ENCODE peak calls at places on chromosomes 11 and 22, in six cellular contexts. N, B, V, G, R and F are unnamed samples.

GRCh38 chr11:134913391-134913790 is 501.3 kb upstream of the B3GAT1 start:
- DNase-seq in V (no peak), R (no peak), B (no peak), G (no peak), N (no peak), F (no peak)

GRCh38 chr11:109772846-109773400 is 320.3 kb upstream of the ZC3H12C start:
- DNase-seq in R (no peak), V (no peak), B (no peak), G (no peak), N (no peak), F (no peak)

GRCh38 chr11:44578279-44578678 is 12.8 kb downstream of the CD82 start:
- DNase-seq in R (no peak), V (no peak), B (no peak), N (no peak), G (no peak), F (no peak)

GRCh38 chr11:114447892-114448291 is 8.6 kb downstream of the REXO2 start:
- DNase-seq in N (no peak), B (no peak), V (no peak), R (no peak), G (no peak), F (peak)

GRCh38 chr11:35237860-35238715 is 99.1 kb downstream of the CD44 start:
- DNase-seq in B (peak), R (no peak), G (peak), V (peak), N (no peak), F (peak)

GRCh38 chr11:13311570-13311969 is 34.0 kb downstream of the BMAL1 start:
- DNase-seq in G (no peak), R (no peak), B (no peak), V (no peak), N (no peak), F (no peak)

GRCh38 chr22:41411021-41411851 is 29.5 kb downstream of the TEF start:
- DNase-seq in B (no peak), G (no peak), R (no peak), V (no peak), N (no peak), F (no peak)

GRCh38 chr11:73283316-73284035 is 11.3 kb downstream of the P2RY6 start:
- DNase-seq in G (no peak), N (no peak), R (no peak), V (no peak), B (no peak), F (no peak)

GRCh38 chr11:93081694-93082093 is 112.2 kb downstream of the MTNR1B start:
- DNase-seq in R (no peak), B (no peak), V (no peak), N (no peak), G (no peak), F (no peak)

GRCh38 chr11:62922189-62922589 is 1.0 kb upstream of the CHRM1 start:
- DNase-seq in B (no peak), N (no peak), V (no peak), R (no peak), G (no peak), F (no peak)

GRCh38 chr11:103222801-103223200 is 113.6 kb downstream of the DYNC2H1 start:
- DNase-seq in B (no peak), G (no peak), N (no peak), R (no peak), V (no peak), F (no peak)

GRCh38 chr11:74541466-74541865 is 47.9 kb upstream of the LIPT2 start:
- DNase-seq in G (no peak), R (no peak), B (no peak), V (no peak), N (no peak), F (no peak)

GRCh38 chr22:20956258-20957117 is 10.6 kb upstream of the AIFM3 start:
- DNase-seq in V (no peak), B (no peak), N (no peak), G (no peak), R (no peak), F (no peak)

GRCh38 chr22:35986085-35986484 is 42.5 kb downstream of the RBFOX2 start:
- DNase-seq in B (no peak), N (no peak), V (no peak), R (no peak), G (no peak), F (no peak)

GRCh38 chr11:83159901-83160865 is 3.3 kb downstream of the PCF11 start:
- DNase-seq in B (no peak), V (no peak), G (peak), R (no peak), N (no peak), F (no peak)

GRCh38 chr11:126491092-126491491 is 135.6 kb downstream of the ST3GAL4 start:
- DNase-seq in N (no peak), R (no peak), V (no peak), G (no peak), B (no peak), F (no peak)

GRCh38 chr11:45041556-45041955 is 90.9 kb upstream of the TP53I11 start:
- DNase-seq in B (no peak), R (no peak), N (no peak), V (no peak), G (no peak), F (no peak)

GRCh38 chr11:47056261-47056915 is 119.8 kb downstream of the CSTPP1 start:
- DNase-seq in G (no peak), N (no peak), V (no peak), B (no peak), R (no peak), F (no peak)

GRCh38 chr11:76684470-76684869 is 13.9 kb upstream of the LRRC32 start:
- DNase-seq in N (no peak), R (no peak), G (no peak), B (no peak), V (no peak), F (no peak)

GRCh38 chr11:33734441-33735165 is 1.6 kb downstream of the CD59 start:
- DNase-seq in R (no peak), B (no peak), N (no peak), V (no peak), G (no peak), F (no peak)

GRCh38 chr11:60864856-60865513 is 2.4 kb upstream of the ZP1 start:
- DNase-seq in R (no peak), N (no peak), G (no peak), B (no peak), V (no peak), F (no peak)

GRCh38 chr11:76661306-76661751 is 9.2 kb downstream of the LRRC32 start:
- DNase-seq in B (no peak), N (no peak), V (no peak), G (no peak), R (no peak), F (no peak)

GRCh38 chr11:114088836-114089235 is 29.3 kb downstream of the ZBTB16 start:
- DNase-seq in V (no peak), R (no peak), G (no peak), B (no peak), N (no peak), F (no peak)

GRCh38 chr11:36509694-36510566 is at the start of gene TRAF6:
- DNase-seq in B (peak), N (peak), V (peak), R (peak), G (peak), F (peak)

GRCh38 chr11:126533560-126533959 is 178.1 kb downstream of the ST3GAL4 start:
- DNase-seq in N (no peak), R (no peak), G (no peak), B (no peak), V (no peak), F (no peak)

GRCh38 chr11:1917523-1918435 is 1.7 kb upstream of the TNNT3 start:
- DNase-seq in N (no peak), G (no peak), V (no peak), R (no peak), B (no peak), F (no peak)

GRCh38 chr11:93287434-93287833 is 43.1 kb upstream of the DEUP1 start:
- DNase-seq in B (no peak), G (no peak), R (no peak), N (no peak), V (no peak), F (no peak)

GRCh38 chr11:118343981-118344521 is at the start of gene CD3G:
- DNase-seq in G (peak), V (no peak), R (no peak), N (peak), B (no peak), F (no peak)

GRCh38 chr22:25098445-25099081 is 101.1 kb upstream of the CRYBB3 start:
- DNase-seq in V (no peak), B (no peak), R (no peak), N (no peak), G (no peak), F (no peak)

GRCh38 chr11:116602637-116602942 is 170.2 kb downstream of the BUD13 start:
- DNase-seq in V (no peak), N (no peak), B (no peak), G (no peak), R (no peak), F (no peak)

GRCh38 chr11:23278121-23278520 is 417.8 kb upstream of the CCDC179 start:
- DNase-seq in G (no peak), N (no peak), B (no peak), R (no peak), V (peak), F (no peak)

GRCh38 chr22:38850941-38851849 is 7.4 kb upstream of the NPTXR start:
- DNase-seq in B (no peak), N (no peak), G (no peak), R (no peak), V (no peak), F (no peak)

GRCh38 chr11:28490763-28491382 is 382.7 kb downstream of the METTL15 start:
- DNase-seq in G (no peak), V (no peak), R (no peak), N (no peak), B (no peak), F (no peak)

GRCh38 chr11:123587044-123587443 is 67.4 kb downstream of the SCN3B start:
- DNase-seq in G (no peak), B (no peak), V (peak), N (no peak), R (no peak), F (peak)

GRCh38 chr11:3022300-3022967 is 30.3 kb upstream of the NAP1L4 start:
- DNase-seq in N (no peak), G (no peak), V (no peak), B (peak), R (no peak), F (no peak)